ENCODE peak calls at places on chromosomes 11 and 22, in five cellular contexts. M is left cardiac atrium; E is stimulated activated CD8-positive, alpha-beta memory T cell treated with anti-CD3 and anti-CD28 coated beads, Interleukin-4, amount 100 ng/mL, for 4 hours; U is immature natural killer cell; H is AG09319. F is an unnamed sample.

GRCh38 chr22:40965936-40966557 is 14.9 kb downstream of the RBX1 start:
- DNase-seq in U (no peak), E (no peak), M (no peak), H (no peak), F (peak)

GRCh38 chr11:15057352-15057751 is 16.0 kb upstream of the CALCB start:
- DNase-seq in H (no peak), U (no peak), E (no peak), M (no peak), F (no peak)

GRCh38 chr11:12291313-12291712 is 86.1 kb upstream of the PARVA start:
- DNase-seq in M (no peak), U (no peak), E (no peak), H (no peak), F (no peak)

GRCh38 chr22:19035474-19036228 is 86.6 kb downstream of the DGCR2 start:
- DNase-seq in E (no peak), M (no peak), H (no peak), U (no peak), F (peak)

GRCh38 chr11:68150029-68150428 is 28.8 kb upstream of the CHKA start:
- DNase-seq in E (no peak), M (peak), H (no peak), U (no peak), F (no peak)

GRCh38 chr22:25744694-25745093 is 2.7 kb downstream of the MYO18B start:
- DNase-seq in E (no peak), H (no peak), M (no peak), U (no peak), F (no peak)

GRCh38 chr11:124846058-124846719 is 19.0 kb upstream of the ROBO3 start:
- DNase-seq in H (no peak), E (no peak), M (no peak), U (no peak), F (no peak)

GRCh38 chr11:28169816-28170215 is 61.6 kb downstream of the METTL15 start:
- DNase-seq in U (no peak), M (no peak), E (no peak), H (no peak), F (no peak)

GRCh38 chr11:116193321-116194114 is 579.3 kb downstream of the BUD13 start:
- DNase-seq in M (no peak), E (no peak), H (peak), U (no peak), F (peak)

GRCh38 chr22:21054714-21055563 is 9.2 kb downstream of the LRRC74B start:
- DNase-seq in M (no peak), E (no peak), H (no peak), U (no peak), F (no peak)

GRCh38 chr22:33504941-33505647 is 415.2 kb downstream of the LARGE1 start:
- DNase-seq in U (no peak), E (no peak), M (no peak), H (no peak), F (no peak)

GRCh38 chr11:64915366-64915887 is 1.6 kb downstream of the ATG2A start:
- DNase-seq in M (no peak), E (no peak), H (no peak), U (no peak), F (no peak)

GRCh38 chr11:133064152-133064877 is 468.0 kb downstream of the OPCML start:
- DNase-seq in U (no peak), H (no peak), E (no peak), M (peak), F (peak)

GRCh38 chr11:32043737-32044515 is 46.9 kb upstream of the RCN1 start:
- DNase-seq in M (no peak), U (no peak), E (no peak), H (no peak), F (no peak)

GRCh38 chr11:12042215-12042676 is 33.8 kb upstream of the DKK3 start:
- DNase-seq in H (peak), M (no peak), U (no peak), E (no peak), F (no peak)

GRCh38 chr11:79312591-79313267 is 128.1 kb downstream of the TENM4 start:
- DNase-seq in E (no peak), H (no peak), M (no peak), U (no peak), F (no peak)

GRCh38 chr11:126992065-126992803 is 8.3 kb downstream of the KIRREL3 start:
- DNase-seq in H (peak), E (no peak), M (no peak), U (no peak), F (no peak)

GRCh38 chr22:45217345-45217744 is 23.3 kb downstream of the KIAA0930 start:
- DNase-seq in H (no peak), E (no peak), M (no peak), U (no peak), F (no peak)

GRCh38 chr11:8075119-8075726 is 5.8 kb upstream of the TUB start:
- DNase-seq in M (no peak), U (no peak), E (no peak), H (no peak), F (no peak)

GRCh38 chr11:45038923-45039322 is 88.2 kb upstream of the TP53I11 start:
- DNase-seq in H (no peak), M (no peak), E (no peak), U (no peak), F (no peak)

F was measured in dorsolateral prefrontal cortex.